ENCODE peak calls at places on chromosome 10, in seven cellular contexts. N is IMR-90, J is H9, P is mesendoderm, Y is mesenchymal stem cell, T is trophoblast cell, S is H1. M is an unnamed sample.

GRCh38 chr10:88038268-88038667 is 174.8 kb downstream of the PTEN start:
- DNase-seq in N (peak), J (no peak), P (no peak), Y (peak), T (no peak), S (no peak), M (no peak)

GRCh38 chr10:86226801-86227201 is 139.8 kb downstream of the GRID1 start:
- DNase-seq in N (no peak), J (no peak), P (no peak), Y (no peak), T (no peak), S (no peak), M (no peak)

GRCh38 chr10:18378766-18379165 is 238.5 kb downstream of the CACNB2 start:
- DNase-seq in N (no peak), J (no peak), P (no peak), Y (no peak), T (no peak), S (no peak), M (no peak)

GRCh38 chr10:113947138-113948011 is 92.9 kb downstream of the NHLRC2 start:
- DNase-seq in N (no peak), J (no peak), P (no peak), Y (no peak), T (no peak), S (no peak), M (no peak)

GRCh38 chr10:131983780-131984179 is 2.1 kb upstream of the BNIP3 start:
- DNase-seq in N (peak), J (no peak), P (no peak), Y (peak), T (no peak), S (no peak), M (no peak)

GRCh38 chr10:95604630-95605029 is 43.5 kb upstream of the SORBS1 start:
- DNase-seq in N (no peak), J (no peak), P (peak), Y (no peak), T (peak), S (no peak), M (no peak)

GRCh38 chr10:12656518-12657142 is 307.3 kb downstream of the CAMK1D start:
- DNase-seq in N (peak), J (no peak), P (peak), Y (peak), T (peak), S (no peak), M (peak)

GRCh38 chr10:12186324-12186723 is 9.4 kb downstream of the NUDT5 start:
- DNase-seq in N (no peak), J (no peak), P (no peak), Y (no peak), T (no peak), S (no peak), M (no peak)

GRCh38 chr10:118742787-118743186 is 12.0 kb downstream of the CACUL1 start:
- DNase-seq in N (peak), J (no peak), P (no peak), Y (peak), T (no peak), S (no peak), M (no peak)

GRCh38 chr10:10830316-10831061 is 187.2 kb upstream of the CELF2 start:
- DNase-seq in N (peak), J (no peak), P (no peak), Y (peak), T (peak), S (no peak), M (no peak)

GRCh38 chr10:35447693-35448407 is 111.5 kb downstream of the CCNY start:
- DNase-seq in N (peak), J (peak), P (peak), Y (peak), T (peak), S (peak), M (no peak)

GRCh38 chr10:132470306-132471124 is 67.1 kb upstream of the INPP5A start:
- DNase-seq in N (no peak), J (no peak), P (no peak), Y (no peak), T (no peak), S (no peak), M (no peak)

GRCh38 chr10:44384601-44385422 is at the start of gene CXCL12:
- DNase-seq in N (peak), J (peak), P (peak), Y (peak), T (peak), S (no peak), M (no peak)

GRCh38 chr10:2210083-2210482 is 472.8 kb upstream of the ADARB2 start:
- DNase-seq in N (no peak), J (no peak), P (peak), Y (no peak), T (no peak), S (no peak), M (no peak)

GRCh38 chr10:6602700-6603084 is 22.6 kb upstream of the PRKCQ start:
- DNase-seq in N (no peak), J (no peak), P (no peak), Y (no peak), T (no peak), S (no peak), M (no peak)

GRCh38 chr10:102645388-102645740 is 1.1 kb downstream of the TRIM8 start:
- DNase-seq in N (peak), J (no peak), P (peak), Y (peak), T (peak), S (no peak), M (peak)

GRCh38 chr10:115094605-115095004 is 1.4 kb downstream of the ATRNL1 start:
- DNase-seq in N (no peak), J (no peak), P (no peak), Y (peak), T (no peak), S (no peak), M (no peak)

GRCh38 chr10:2477154-2477553 is 590.2 kb upstream of the PFKP start:
- DNase-seq in N (no peak), J (peak), P (peak), Y (no peak), T (no peak), S (peak), M (peak)

GRCh38 chr10:81872206-81872605 is 2.8 kb upstream of the NRG3 start:
- DNase-seq in N (no peak), J (no peak), P (no peak), Y (peak), T (no peak), S (no peak), M (no peak)

GRCh38 chr10:86944471-86944870 is 12.9 kb downstream of the MMRN2 start:
- DNase-seq in N (peak), J (peak), P (peak), Y (no peak), T (peak), S (no peak), M (no peak)

GRCh38 chr10:131948501-131948900 is 33.2 kb downstream of the BNIP3 start:
- DNase-seq in N (no peak), J (no peak), P (no peak), Y (no peak), T (no peak), S (no peak), M (no peak)

GRCh38 chr10:129416136-129416530 is 50.9 kb upstream of the MGMT start:
- DNase-seq in N (no peak), J (no peak), P (no peak), Y (no peak), T (peak), S (no peak), M (no peak)

GRCh38 chr10:122162566-122163181 is 108.4 kb upstream of the BTBD16 start:
- DNase-seq in N (no peak), J (no peak), P (no peak), Y (peak), T (peak), S (no peak), M (peak)

GRCh38 chr10:23422003-23422411 is 16.9 kb upstream of the OTUD1 start:
- DNase-seq in N (no peak), J (no peak), P (no peak), Y (peak), T (peak), S (no peak), M (no peak)

GRCh38 chr10:51000976-51001375 is 73.3 kb upstream of the PRKG1 start:
- DNase-seq in N (peak), J (no peak), P (no peak), Y (peak), T (no peak), S (no peak), M (no peak)

GRCh38 chr10:96367470-96367869 is 8.7 kb upstream of the OPALIN start:
- DNase-seq in N (no peak), J (no peak), P (no peak), Y (no peak), T (no peak), S (no peak), M (no peak)

GRCh38 chr10:427746-428519 is 261.5 kb downstream of the DIP2C start:
- DNase-seq in N (peak), J (no peak), P (no peak), Y (no peak), T (no peak), S (no peak), M (no peak)

GRCh38 chr10:27607591-27607990 is 103.5 kb downstream of the RAB18 start:
- DNase-seq in N (no peak), J (no peak), P (no peak), Y (no peak), T (no peak), S (no peak), M (no peak)

GRCh38 chr10:27614776-27615175 is 110.7 kb downstream of the RAB18 start:
- DNase-seq in N (no peak), J (no peak), P (peak), Y (no peak), T (peak), S (no peak), M (no peak)

GRCh38 chr10:27612615-27613014 is 108.5 kb downstream of the RAB18 start:
- DNase-seq in N (no peak), J (no peak), P (no peak), Y (no peak), T (no peak), S (no peak), M (no peak)

GRCh38 chr10:27611861-27612450 is 107.9 kb downstream of the RAB18 start:
- DNase-seq in N (no peak), J (no peak), P (no peak), Y (no peak), T (no peak), S (no peak), M (no peak)

GRCh38 chr10:27611209-27611608 is 107.1 kb downstream of the RAB18 start:
- DNase-seq in N (peak), J (no peak), P (no peak), Y (peak), T (peak), S (no peak), M (no peak)
- H3K18ac ChIP-seq in N (no peak), J (no peak), P (no peak), Y (no peak), T (no peak), S (no peak), M (no peak)

GRCh38 chr10:43174969-43175368 is 36.7 kb downstream of the CSGALNACT2 start:
- DNase-seq in N (no peak), J (no peak), P (no peak), Y (peak), T (no peak), S (no peak), M (no peak)

GRCh38 chr10:43176271-43176670 is 38.0 kb downstream of the CSGALNACT2 start:
- DNase-seq in N (no peak), J (no peak), P (no peak), Y (no peak), T (peak), S (no peak), M (no peak)

GRCh38 chr10:43172645-43173044 is 34.4 kb downstream of the CSGALNACT2 start:
- DNase-seq in N (no peak), J (no peak), P (no peak), Y (no peak), T (no peak), S (no peak), M (no peak)

GRCh38 chr10:43173120-43173519 is 34.9 kb downstream of the CSGALNACT2 start:
- DNase-seq in N (no peak), J (no peak), P (peak), Y (no peak), T (no peak), S (no peak), M (no peak)

GRCh38 chr10:43177588-43177987 is 39.3 kb downstream of the CSGALNACT2 start:
- DNase-seq in N (no peak), J (no peak), P (no peak), Y (peak), T (no peak), S (no peak), M (no peak)
- H3K23ac ChIP-seq in N (no peak), J (no peak), P (no peak), Y (no peak), T (no peak), S (no peak), M (no peak)

GRCh38 chr10:30346615-30347014 is 2.5 kb downstream of the MTPAP start:
- DNase-seq in N (no peak), J (no peak), P (no peak), Y (no peak), T (no peak), S (no peak), M (no peak)

GRCh38 chr10:30349967-30350735 is 1.1 kb upstream of the MTPAP start:
- DNase-seq in N (no peak), J (no peak), P (no peak), Y (no peak), T (no peak), S (no peak), M (no peak)

GRCh38 chr10:30345611-30346010 is 3.5 kb downstream of the MTPAP start:
- DNase-seq in N (no peak), J (no peak), P (no peak), Y (no peak), T (no peak), S (no peak), M (no peak)

GRCh38 chr10:30346135-30346534 is 2.9 kb downstream of the MTPAP start:
- DNase-seq in N (no peak), J (no peak), P (no peak), Y (no peak), T (no peak), S (no peak), M (no peak)

GRCh38 chr10:30348378-30348776 is 701 bp downstream of the MTPAP start:
- DNase-seq in N (peak), J (no peak), P (no peak), Y (no peak), T (no peak), S (no peak), M (no peak)
- H3K18ac ChIP-seq in N (peak), J (peak), P (no peak), Y (no peak), T (no peak), S (no peak), M (no peak)

DNA sequence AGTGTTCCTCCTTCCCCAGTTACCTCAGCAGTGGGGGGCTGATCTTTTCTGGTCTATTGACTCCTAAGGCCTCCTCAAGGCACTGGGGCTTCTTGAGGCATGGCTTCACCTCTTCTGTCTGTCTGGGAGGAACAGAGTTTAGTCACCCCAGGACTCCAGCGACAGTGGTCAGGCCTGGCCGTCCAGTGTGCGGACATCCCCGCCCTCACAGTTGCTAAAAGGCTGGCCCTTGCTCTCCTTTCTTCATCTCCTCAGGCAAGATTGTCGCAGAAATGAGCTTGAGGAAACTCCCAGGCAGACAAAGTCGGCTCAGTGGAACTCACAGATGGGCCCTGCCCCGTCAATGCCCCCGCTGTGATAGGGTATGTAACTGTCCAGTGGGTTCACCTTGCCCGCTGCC is 7.0 kb upstream of the FFAR4 start:
- DNase-seq in N (no peak), J (no peak), P (no peak), Y (no peak), T (no peak), S (no peak), M (no peak)
- H3K23ac ChIP-seq in N (no peak), J (no peak), P (no peak), Y (no peak), T (no peak), S (no peak), M (peak)

DNA sequence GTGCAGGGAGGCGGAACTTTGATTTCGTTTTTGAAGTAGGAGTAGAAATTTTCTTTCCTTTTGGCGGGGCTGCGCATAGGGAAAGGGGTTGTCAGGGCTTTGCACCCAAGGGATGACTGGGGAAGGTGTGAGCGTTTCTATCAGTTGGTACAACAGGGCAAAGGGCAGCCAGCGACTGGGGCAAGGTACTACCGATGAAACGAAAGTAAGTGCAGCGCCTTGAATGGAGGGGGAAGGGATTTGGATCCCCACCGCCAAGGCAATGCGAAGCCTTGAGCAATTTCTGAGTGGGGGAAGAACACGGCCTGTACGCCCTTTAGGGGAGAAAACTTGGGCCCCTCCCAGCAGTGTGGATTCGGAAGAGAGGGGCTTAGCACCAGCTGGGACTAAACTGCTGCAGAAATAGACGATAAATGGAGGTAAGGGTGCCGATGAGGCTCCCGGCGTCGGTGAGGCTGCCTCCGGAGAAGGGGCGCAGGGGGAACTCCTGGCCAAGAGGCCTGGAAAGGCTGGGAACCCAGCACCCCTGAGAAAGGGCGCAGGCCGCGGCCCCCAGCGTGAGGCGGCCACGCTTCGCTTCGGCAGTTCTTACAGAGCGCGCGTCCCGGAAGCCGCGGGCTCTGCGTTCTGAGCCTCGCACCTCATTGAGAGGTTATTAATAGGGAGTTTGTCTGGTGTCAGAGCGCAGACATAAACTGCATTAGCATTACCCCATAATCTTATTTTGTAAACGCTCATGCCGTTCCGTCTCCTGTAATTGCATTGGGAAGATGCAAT is 10.0 kb upstream of the TLX1 start:
- DNase-seq in N (no peak), J (peak), P (no peak), Y (no peak), T (peak), S (no peak), M (no peak)
- H3K18ac ChIP-seq in N (no peak), J (no peak), P (no peak), Y (no peak), T (no peak), S (no peak), M (peak)

GRCh38 chr10:104090597-104090996 is 4.9 kb upstream of the COL17A1 start:
- DNase-seq in N (peak), J (no peak), P (no peak), Y (no peak), T (peak), S (no peak), M (no peak)
- H3K23ac ChIP-seq in N (no peak), J (no peak), P (no peak), Y (no peak), T (no peak), S (no peak), M (no peak)

DNA sequence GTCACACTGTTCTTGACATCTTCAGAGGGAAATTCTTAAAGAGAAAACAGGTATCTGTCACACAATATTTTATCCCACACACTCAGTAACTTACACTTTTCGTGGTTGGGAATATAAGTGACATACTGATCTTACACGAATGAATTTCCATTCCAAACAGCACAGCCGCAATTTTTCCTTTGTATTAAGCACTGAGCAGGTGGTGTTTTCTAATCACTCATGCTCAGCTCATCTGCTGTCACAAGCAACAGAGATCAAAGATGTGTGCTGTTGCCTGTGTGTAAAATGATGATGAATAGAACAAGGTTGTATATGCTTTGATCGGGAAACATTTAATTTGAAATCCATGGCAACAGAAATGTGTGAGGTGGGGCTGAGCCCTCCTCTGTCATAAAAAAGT is 927.6 kb upstream of the MBL2 start:
- DNase-seq in N (no peak), J (no peak), P (no peak), Y (no peak), T (no peak), S (no peak), M (no peak)
- H3K18ac ChIP-seq in N (no peak), J (no peak), P (no peak), Y (no peak), T (no peak), S (no peak), M (no peak)

GRCh38 chr10:92076722-92077121 is 153.2 kb downstream of the BTAF1 start:
- DNase-seq in N (no peak), J (no peak), P (no peak), Y (no peak), T (no peak), S (no peak), M (no peak)

GRCh38 chr10:92079003-92079402 is 155.4 kb downstream of the BTAF1 start:
- DNase-seq in N (no peak), J (no peak), P (no peak), Y (no peak), T (no peak), S (no peak), M (no peak)

GRCh38 chr10:92080244-92080643 is 156.7 kb downstream of the BTAF1 start:
- DNase-seq in N (no peak), J (no peak), P (peak), Y (no peak), T (no peak), S (no peak), M (no peak)

GRCh38 chr10:92074126-92074887 is 150.7 kb downstream of the BTAF1 start:
- DNase-seq in N (peak), J (no peak), P (no peak), Y (peak), T (no peak), S (no peak), M (no peak)

GRCh38 chr10:92075829-92076228 is 152.3 kb downstream of the BTAF1 start:
- DNase-seq in N (no peak), J (no peak), P (peak), Y (no peak), T (no peak), S (no peak), M (no peak)
- H3K23ac ChIP-seq in N (no peak), J (no peak), P (no peak), Y (no peak), T (no peak), S (no peak), M (no peak)

M was measured in neuronal stem cell.